ENCODE peak calls at places on chromosomes 16 and 17, in seven cellular contexts. Z, K, R, P, L, B and S are unnamed samples.

GRCh38 chr16:65547799-65548446 is 426.1 kb upstream of the CDH11 start:
- DNase-seq in Z (no peak), K (peak; percentile 100), R (no peak), P (peak; percentile 98), L (no peak), B (no peak), S (peak; percentile 93)

GRCh38 chr17:38324141-38324540 is 19.6 kb downstream of the GPR179 start:
- DNase-seq in Z (no peak), K (peak; percentile 31), R (no peak), P (no peak), L (no peak), B (no peak), S (no peak)

GRCh38 chr16:6880263-6880662 is 452.4 kb upstream of the RBFOX1 start:
- DNase-seq in Z (no peak), K (no peak), R (no peak), P (no peak), L (no peak), B (no peak), S (no peak)

GRCh38 chr16:84518804-84519341 is 14.4 kb upstream of the MEAK7 start:
- DNase-seq in Z (no peak), K (no peak), R (no peak), P (no peak), L (no peak), B (peak; percentile 45), S (no peak)

GRCh38 chr17:21388066-21388465 is 11.9 kb downstream of the KCNJ12 start:
- DNase-seq in Z (no peak), K (no peak), R (no peak), P (peak; percentile 52), L (no peak), B (no peak), S (no peak)

GRCh38 chr17:63382826-63383225 is 63.3 kb downstream of the CYB561 start:
- DNase-seq in Z (no peak), K (peak; percentile 25), R (no peak), P (peak; percentile 56), L (no peak), B (no peak), S (no peak)

GRCh38 chr16:80463303-80463702 is 77.5 kb upstream of the DYNLRB2 start:
- DNase-seq in Z (no peak), K (no peak), R (no peak), P (no peak), L (no peak), B (no peak), S (no peak)

GRCh38 chr17:80359422-80360110 is 55.4 kb upstream of the ENDOV start:
- DNase-seq in Z (no peak), K (no peak), R (no peak), P (no peak), L (no peak), B (no peak), S (no peak)

GRCh38 chr16:65117701-65118448 is 4.0 kb downstream of the CDH11 start:
- DNase-seq in Z (peak; percentile 57), K (peak; percentile 86), R (peak; percentile 63), P (peak; percentile 89), L (peak; percentile 70), B (no peak), S (peak; percentile 71)

GRCh38 chr17:8189041-8189710 is 804 bp downstream of the BORCS6 start:
- DNase-seq in Z (peak; percentile 27), K (peak; percentile 16), R (no peak), P (peak; percentile 19), L (no peak), B (no peak), S (no peak)

GRCh38 chr17:4812690-4813089 is 5.7 kb downstream of the PLD2 start:
- DNase-seq in Z (no peak), K (no peak), R (no peak), P (no peak), L (no peak), B (no peak), S (no peak)

GRCh38 chr16:65816556-65816955 is 549.9 kb upstream of the CDH5 start:
- DNase-seq in Z (no peak), K (no peak), R (no peak), P (peak; percentile 53), L (no peak), B (no peak), S (no peak)

GRCh38 chr16:53921042-53921441 is 217.1 kb downstream of the FTO start:
- DNase-seq in Z (no peak), K (no peak), R (no peak), P (no peak), L (no peak), B (no peak), S (no peak)

GRCh38 chr17:62920300-62920699 is 45.7 kb upstream of the TANC2 start:
- DNase-seq in Z (no peak), K (no peak), R (no peak), P (no peak), L (no peak), B (no peak), S (no peak)

GRCh38 chr17:9880582-9880999 is 24.5 kb downstream of the RCVRN start:
- DNase-seq in Z (no peak), K (peak; percentile 55), R (no peak), P (no peak), L (peak; percentile 80), B (no peak), S (no peak)

GRCh38 chr16:67444259-67445125 is 13.6 kb downstream of the HSD11B2 start:
- DNase-seq in Z (no peak), K (no peak), R (no peak), P (no peak), L (no peak), B (no peak), S (no peak)

GRCh38 chr17:9828296-9829059 is 2.8 kb downstream of the GLP2R start:
- DNase-seq in Z (no peak), K (peak; percentile 15), R (no peak), P (no peak), L (no peak), B (no peak), S (no peak)

GRCh38 chr16:72467157-72467759 is 295.3 kb upstream of the PMFBP1 start:
- DNase-seq in Z (peak; percentile 8), K (peak; percentile 61), R (no peak), P (peak; percentile 80), L (peak; percentile 57), B (no peak), S (no peak)

GRCh38 chr17:46818319-46818928 is at the start of gene WNT3:
- DNase-seq in Z (no peak), K (no peak), R (no peak), P (no peak), L (no peak), B (no peak), S (no peak)

DNA sequence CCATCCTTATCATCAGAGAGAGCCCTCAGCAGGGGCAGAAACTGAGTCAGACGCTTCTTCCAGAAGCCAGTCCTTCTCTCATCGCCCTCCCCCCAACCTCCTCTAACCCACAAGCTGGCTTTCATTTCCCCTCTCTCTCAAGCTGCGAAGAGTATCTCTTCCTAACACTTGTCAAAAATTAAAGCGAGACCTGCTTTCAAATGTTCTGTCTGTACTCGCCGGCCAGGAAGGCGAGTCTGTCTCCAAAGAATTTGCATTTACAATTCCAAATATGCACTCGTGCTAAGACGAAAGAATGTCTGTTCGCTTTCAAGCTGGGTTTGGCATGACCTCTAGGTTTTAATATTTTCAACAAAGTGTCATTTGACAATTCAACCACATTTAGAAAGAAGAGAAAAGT is 140.4 kb downstream of the RGS9 start:
- DNase-seq in Z (no peak), K (peak; percentile 78), R (no peak), P (peak; percentile 57), L (no peak), B (no peak), S (no peak)
- H3K4me3 ChIP-seq in Z (no peak overlapping the region), K (peak overlapping the region; percentile 35), R (no peak overlapping the region), P (peak overlapping the region; percentile 25), L (no peak overlapping the region), B (no peak overlapping the region), S (no peak overlapping the region)

GRCh38 chr16:75924397-75924796 is 198.1 kb upstream of the CPHXL start:
- DNase-seq in Z (no peak), K (no peak), R (no peak), P (no peak), L (no peak), B (no peak), S (no peak)

GRCh38 chr16:75929056-75929455 is 202.8 kb upstream of the CPHXL start:
- DNase-seq in Z (no peak), K (no peak), R (no peak), P (no peak), L (no peak), B (no peak), S (no peak)

GRCh38 chr16:75928295-75928694 is 202.0 kb upstream of the CPHXL start:
- DNase-seq in Z (no peak), K (no peak), R (no peak), P (no peak), L (no peak), B (no peak), S (no peak)

GRCh38 chr16:75931043-75931442 is 204.8 kb upstream of the CPHXL start:
- DNase-seq in Z (no peak), K (no peak), R (no peak), P (peak; percentile 17), L (no peak), B (no peak), S (peak; percentile 72)

GRCh38 chr16:75927824-75928223 is 201.5 kb upstream of the CPHXL start:
- DNase-seq in Z (no peak), K (no peak), R (no peak), P (no peak), L (no peak), B (no peak), S (no peak)
- H3K4me3 ChIP-seq in Z (no peak overlapping the region), K (no peak overlapping the region), R (no peak overlapping the region), P (no peak overlapping the region), L (no peak overlapping the region), B (no peak overlapping the region), S (no peak overlapping the region)

DNA sequence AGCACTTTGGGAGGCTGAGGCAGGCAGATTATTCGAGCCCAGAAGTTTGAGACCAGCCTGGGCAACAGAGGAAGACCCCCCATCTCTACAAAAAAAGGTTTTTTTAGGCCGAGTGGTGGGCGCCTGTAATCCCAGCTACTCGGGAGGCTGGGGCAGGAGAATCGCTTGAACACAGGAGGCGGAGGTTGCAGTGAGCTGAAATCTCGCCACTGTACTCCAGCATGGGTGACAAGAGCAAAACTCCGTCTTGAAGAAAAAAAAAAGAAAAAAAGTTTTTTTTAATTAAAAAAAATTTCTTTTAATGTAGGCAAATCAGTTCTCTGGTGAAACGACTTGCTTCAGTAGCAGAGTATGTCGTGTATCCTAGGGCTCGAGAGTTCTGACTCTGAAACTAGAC is 10.9 kb downstream of the HSD3B7 start:
- DNase-seq in Z (no peak), K (no peak), R (no peak), P (no peak), L (no peak), B (no peak), S (no peak)
- H3K4me3 ChIP-seq in Z (no peak overlapping the region), K (no peak overlapping the region), R (no peak overlapping the region), P (peak overlapping the region; percentile 71), L (peak overlapping the region; percentile 61), B (no peak overlapping the region), S (no peak overlapping the region)

GRCh38 chr16:10878328-10878643 is 1.3 kb downstream of the CIITA start:
- DNase-seq in Z (no peak), K (no peak), R (no peak), P (no peak), L (no peak), B (no peak), S (no peak)

GRCh38 chr16:10876305-10876704 is 697 bp upstream of the CIITA start:
- DNase-seq in Z (no peak), K (no peak), R (no peak), P (no peak), L (no peak), B (no peak), S (no peak)

GRCh38 chr16:10878644-10879498 is 1.9 kb downstream of the CIITA start:
- DNase-seq in Z (no peak), K (peak; percentile 31), R (peak; percentile 78), P (peak; percentile 24), L (no peak), B (no peak), S (no peak)

GRCh38 chr16:10876799-10877341 is at the start of gene CIITA:
- DNase-seq in Z (no peak), K (peak; percentile 84), R (peak; percentile 74), P (peak; percentile 59), L (no peak), B (peak; percentile 43), S (peak; percentile 80)

GRCh38 chr16:10877472-10877946 is 507 bp downstream of the CIITA start:
- DNase-seq in Z (no peak), K (no peak), R (no peak), P (no peak), L (no peak), B (no peak), S (no peak)
- H3K4me3 ChIP-seq in Z (no peak overlapping the region), K (no peak overlapping the region), R (peak overlapping the region; percentile 18), P (no peak overlapping the region), L (no peak overlapping the region), B (peak overlapping the region; percentile 65), S (no peak overlapping the region)